ENCODE peak calls at places on chromosomes 5 and 9, in five cellular contexts. F is HepG2, G is K562, B is GM12878, A is SK-N-SH. M is an unnamed sample.

GRCh38 chr5:132779961-132780360 is 2.9 kb upstream of the SEPTIN8 start:
- DNase-seq in F (no peak), G (no peak), B (no peak), A (no peak), M (no peak)

GRCh38 chr9:133113163-133113927 is 7.7 kb downstream of the RALGDS start:
- DNase-seq in F (no peak), G (no peak), B (no peak), A (no peak), M (no peak)

GRCh38 chr5:131164161-131164930 is 710 bp downstream of the HINT1 start:
- DNase-seq in F (peak), G (peak), B (no peak), A (peak), M (peak)

GRCh38 chr9:33452828-33453271 is 5.5 kb upstream of the AQP3 start:
- DNase-seq in F (peak), G (peak), B (no peak), A (peak), M (peak)

GRCh38 chr9:38047301-38048251 is 21.5 kb downstream of the SHB start:
- DNase-seq in F (peak), G (peak), B (no peak), A (no peak), M (peak)

GRCh38 chr5:6773342-6774035 is 60.3 kb downstream of the TENT4A start:
- DNase-seq in F (no peak), G (no peak), B (no peak), A (peak), M (no peak)

GRCh38 chr9:78697653-78698052 is 400.7 kb downstream of the PSAT1 start:
- DNase-seq in F (no peak), G (no peak), B (no peak), A (no peak), M (no peak)

GRCh38 chr9:93676310-93677054 is 100.1 kb downstream of the PHF2 start:
- DNase-seq in F (no peak), G (no peak), B (no peak), A (peak), M (no peak)

GRCh38 chr5:133474851-133475590 is 137.3 kb downstream of the FSTL4 start:
- DNase-seq in F (no peak), G (no peak), B (no peak), A (no peak), M (no peak)

GRCh38 chr9:98118640-98119601 is at the start of gene TRIM14:
- DNase-seq in F (peak), G (peak), B (no peak), A (peak), M (peak)

GRCh38 chr5:100803391-100803790 is 99.7 kb downstream of the ST8SIA4 start:
- DNase-seq in F (no peak), G (no peak), B (no peak), A (no peak), M (no peak)

DNA sequence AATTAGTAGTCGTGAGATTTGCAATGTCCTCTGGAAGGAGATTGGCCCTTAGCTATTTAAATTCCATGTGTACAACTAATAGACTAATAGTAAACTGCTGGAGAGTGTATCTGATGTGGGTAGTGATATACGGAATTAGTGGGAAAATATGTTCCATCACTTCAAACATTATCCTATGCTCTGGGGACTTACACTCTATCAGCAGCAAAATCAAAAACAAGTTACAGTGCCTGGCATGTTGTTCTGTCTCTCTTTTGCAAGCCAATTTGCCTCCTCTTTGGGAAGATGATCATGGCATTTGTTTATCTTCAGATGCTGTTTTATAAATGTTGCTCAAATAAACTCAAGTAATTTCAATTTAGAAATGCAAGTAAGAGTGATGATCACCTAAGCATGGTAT is 311.9 kb upstream of the ACO1 start:
- DNase-seq in F (no peak), G (no peak), B (no peak), A (peak), M (no peak)
- TF ChIP-seq FOXM1 in F (no peak), G (no peak), B (no peak), A (no peak), M (no peak)

GRCh38 chr9:125376261-125377226 is 114.9 kb downstream of the GAPVD1 start:
- DNase-seq in F (no peak), G (no peak), B (no peak), A (peak), M (no peak)

GRCh38 chr9:125370786-125371185 is 109.2 kb downstream of the GAPVD1 start:
- DNase-seq in F (no peak), G (no peak), B (no peak), A (no peak), M (no peak)

GRCh38 chr9:125374443-125375309 is 113.0 kb downstream of the GAPVD1 start:
- DNase-seq in F (peak), G (peak), B (peak), A (peak), M (peak)

GRCh38 chr9:125375820-125376219 is 114.2 kb downstream of the GAPVD1 start:
- DNase-seq in F (no peak), G (no peak), B (no peak), A (no peak), M (no peak)

GRCh38 chr9:125372441-125373226 is 111.0 kb downstream of the GAPVD1 start:
- DNase-seq in F (peak), G (no peak), B (no peak), A (no peak), M (no peak)
- TF ChIP-seq FOXM1 in F (no peak), G (no peak), B (no peak), A (no peak), M (no peak)

GRCh38 chr5:151671979-151672378 is 14.7 kb downstream of the SPARC start:
- DNase-seq in F (no peak), G (no peak), B (no peak), A (no peak), M (no peak)
- TF ChIP-seq FOXM1 in F (no peak), G (no peak), B (no peak), A (no peak), M (no peak)

GRCh38 chr9:108750656-108751175 is 105.1 kb downstream of the ACTL7B start:
- DNase-seq in F (no peak), G (no peak), B (no peak), A (no peak), M (no peak)

GRCh38 chr9:108755979-108756378 is 99.8 kb downstream of the ACTL7B start:
- DNase-seq in F (no peak), G (no peak), B (peak), A (no peak), M (no peak)

GRCh38 chr9:108746864-108747263 is 108.9 kb downstream of the ACTL7B start:
- DNase-seq in F (peak), G (no peak), B (no peak), A (no peak), M (no peak)

GRCh38 chr9:108748776-108749175 is 107.0 kb downstream of the ACTL7B start:
- DNase-seq in F (peak), G (no peak), B (no peak), A (no peak), M (no peak)

DNA sequence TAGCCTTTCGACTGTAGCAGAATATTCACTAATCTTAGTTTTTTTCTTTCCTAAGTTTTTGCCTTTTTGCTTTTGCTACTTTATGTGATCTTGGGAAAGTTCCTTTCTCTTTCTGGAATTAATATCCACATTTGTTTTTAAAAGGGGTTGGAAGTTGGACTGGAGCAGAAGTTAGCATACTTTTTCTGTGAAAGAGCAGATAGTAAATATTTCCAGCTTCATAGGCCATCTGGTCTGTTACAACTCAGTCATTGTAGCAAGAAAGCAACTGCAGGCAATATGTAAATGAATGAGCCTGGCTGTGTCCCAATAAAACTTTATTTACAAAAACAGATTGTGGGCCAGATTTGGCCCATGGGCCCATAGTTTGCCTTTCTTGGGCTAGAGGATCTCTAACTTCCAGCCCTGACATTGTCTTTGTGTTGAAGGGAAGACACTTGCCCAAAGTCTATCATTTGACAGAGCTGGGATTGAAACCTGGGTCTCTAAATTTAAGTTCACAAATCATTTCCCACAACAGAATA is 104.4 kb downstream of the ACTL7B start:
- DNase-seq in F (no peak), G (no peak), B (no peak), A (no peak), M (no peak)
- TF ChIP-seq FOXM1 in F (no peak), G (no peak), B (no peak), A (no peak), M (no peak)

DNA sequence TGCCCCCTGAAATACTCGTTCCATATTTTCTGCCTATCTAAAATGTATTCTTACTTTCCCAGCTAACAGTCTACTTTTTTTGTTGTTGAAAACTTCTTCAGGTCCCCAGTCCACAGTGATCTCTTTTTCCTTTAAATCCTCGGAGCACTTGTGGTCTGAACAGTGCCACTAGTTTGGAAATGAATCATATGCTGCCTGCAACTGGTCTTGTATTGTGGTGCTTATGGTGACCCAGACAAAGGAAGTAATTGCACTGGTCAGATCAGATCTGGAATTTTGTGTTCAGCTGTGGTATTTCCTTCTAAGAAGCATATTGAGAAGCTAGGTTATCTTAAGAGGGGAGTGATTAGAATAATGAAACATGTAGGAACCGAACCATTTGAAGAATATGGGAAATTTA is 2.9 kb downstream of the UNC13B start:
- DNase-seq in F (no peak), G (no peak), B (no peak), A (no peak), M (no peak)
- TF ChIP-seq FOXM1 in F (no peak), G (no peak), B (no peak), A (no peak), M (no peak)

DNA sequence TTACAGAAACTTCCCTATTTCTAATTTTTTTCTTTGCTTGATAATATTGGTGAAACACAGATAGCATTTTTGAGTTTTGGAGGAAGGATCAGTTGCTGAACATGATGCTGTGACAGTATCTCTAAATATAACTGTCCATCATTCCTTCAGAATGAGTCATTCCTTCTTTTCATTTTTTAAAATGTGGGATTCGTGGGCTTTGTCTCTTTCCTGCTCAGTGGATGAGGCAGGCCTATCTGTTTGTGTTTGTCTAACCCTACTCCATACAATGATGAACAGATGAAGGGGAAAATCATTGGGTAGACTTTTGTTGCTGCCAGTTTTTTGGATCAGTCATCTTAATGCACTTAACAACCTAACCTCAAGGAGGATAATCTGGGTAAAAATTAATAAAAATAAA is 15.7 kb upstream of the OR13C8 start:
- DNase-seq in F (no peak), G (no peak), B (no peak), A (no peak), M (no peak)
- TF ChIP-seq FOXM1 in F (no peak), G (no peak), B (no peak), A (no peak), M (no peak)

GRCh38 chr9:113160571-113160970 is 9.8 kb downstream of the SLC31A2 start:
- DNase-seq in F (no peak), G (no peak), B (no peak), A (no peak), M (no peak)

GRCh38 chr9:113166039-113166438 is 15.2 kb downstream of the SLC31A2 start:
- DNase-seq in F (no peak), G (no peak), B (no peak), A (no peak), M (no peak)

GRCh38 chr9:113168809-113169208 is 18.0 kb downstream of the SLC31A2 start:
- DNase-seq in F (no peak), G (no peak), B (no peak), A (no peak), M (no peak)

GRCh38 chr9:113164536-113165300 is 13.9 kb downstream of the SLC31A2 start:
- DNase-seq in F (no peak), G (no peak), B (no peak), A (peak), M (no peak)
- TF ChIP-seq FOXM1 in F (no peak), G (no peak), B (no peak), A (no peak), M (no peak)

GRCh38 chr5:179265529-179266290 is 79.6 kb downstream of the ADAMTS2 start:
- DNase-seq in F (no peak), G (no peak), B (no peak), A (peak), M (no peak)
- TF ChIP-seq FOXM1 in F (no peak), G (no peak), B (no peak), A (no peak), M (no peak)